ENCODE peak calls at places on chromosomes 12 and 14, in seven cellular contexts. One of them, this sample, is unnamed.

GRCh38 chr12:100248886-100249285 is 18.0 kb downstream of the DEPDC4 start:
- DNase-seq in activated CD4-positive, alpha-beta T cell treated with anti-CD3 and anti-CD28 coated beads, Interleukin-2, amount 50 U/mL, for 48 hours: no peak
- DNase-seq in caudate nucleus: no peak
- DNase-seq in psoas muscle: no peak
- DNase-seq in Calu3: no peak
- DNase-seq in GM19239: no peak
- DNase-seq in amniotic stem cell: no peak
- DNase-seq in this sample: no peak

GRCh38 chr14:36773558-36773957 is 111.9 kb downstream of the PAX9 start:
- DNase-seq in caudate nucleus: no peak
- DNase-seq in psoas muscle: no peak
- DNase-seq in Calu3: no peak
- DNase-seq in activated CD4-positive, alpha-beta T cell treated with anti-CD3 and anti-CD28 coated beads, Interleukin-2, amount 50 U/mL, for 48 hours: no peak
- DNase-seq in GM19239: no peak
- DNase-seq in amniotic stem cell: no peak
- DNase-seq in this sample: no peak

GRCh38 chr14:101069666-101070362 is 166.3 kb upstream of the RTL1 start:
- DNase-seq in psoas muscle: peak
- DNase-seq in caudate nucleus: no peak
- DNase-seq in activated CD4-positive, alpha-beta T cell treated with anti-CD3 and anti-CD28 coated beads, Interleukin-2, amount 50 U/mL, for 48 hours: no peak
- DNase-seq in Calu3: no peak
- DNase-seq in GM19239: no peak
- DNase-seq in amniotic stem cell: no peak
- DNase-seq in this sample: no peak

GRCh38 chr14:88380405-88380804 is 5.1 kb upstream of the SPATA7 start:
- DNase-seq in caudate nucleus: no peak
- DNase-seq in GM19239: no peak
- DNase-seq in psoas muscle: no peak
- DNase-seq in Calu3: no peak
- DNase-seq in activated CD4-positive, alpha-beta T cell treated with anti-CD3 and anti-CD28 coated beads, Interleukin-2, amount 50 U/mL, for 48 hours: no peak
- DNase-seq in amniotic stem cell: no peak
- DNase-seq in this sample: peak

GRCh38 chr12:75427491-75427890 is 36.6 kb downstream of the GLIPR1L2 start:
- DNase-seq in psoas muscle: no peak
- DNase-seq in GM19239: no peak
- DNase-seq in caudate nucleus: no peak
- DNase-seq in amniotic stem cell: no peak
- DNase-seq in Calu3: no peak
- DNase-seq in activated CD4-positive, alpha-beta T cell treated with anti-CD3 and anti-CD28 coated beads, Interleukin-2, amount 50 U/mL, for 48 hours: no peak
- DNase-seq in this sample: no peak

GRCh38 chr12:75439048-75439447 is 41.5 kb upstream of the GLIPR1 start:
- DNase-seq in Calu3: no peak
- DNase-seq in amniotic stem cell: no peak
- DNase-seq in psoas muscle: no peak
- DNase-seq in activated CD4-positive, alpha-beta T cell treated with anti-CD3 and anti-CD28 coated beads, Interleukin-2, amount 50 U/mL, for 48 hours: no peak
- DNase-seq in caudate nucleus: no peak
- DNase-seq in GM19239: no peak
- DNase-seq in this sample: no peak

GRCh38 chr12:110065540-110065939 is 17.2 kb upstream of the C12orf76 start:
- DNase-seq in activated CD4-positive, alpha-beta T cell treated with anti-CD3 and anti-CD28 coated beads, Interleukin-2, amount 50 U/mL, for 48 hours: no peak
- DNase-seq in caudate nucleus: no peak
- DNase-seq in psoas muscle: no peak
- DNase-seq in GM19239: no peak
- DNase-seq in Calu3: no peak
- DNase-seq in amniotic stem cell: no peak
- DNase-seq in this sample: no peak

GRCh38 chr12:98422809-98423208 is 92.6 kb upstream of the TMPO start:
- DNase-seq in activated CD4-positive, alpha-beta T cell treated with anti-CD3 and anti-CD28 coated beads, Interleukin-2, amount 50 U/mL, for 48 hours: no peak
- DNase-seq in amniotic stem cell: no peak
- DNase-seq in psoas muscle: no peak
- DNase-seq in caudate nucleus: no peak
- DNase-seq in Calu3: peak
- DNase-seq in GM19239: no peak
- DNase-seq in this sample: no peak

GRCh38 chr14:32252030-32252670 is 49.1 kb upstream of the RNU6-8 start:
- DNase-seq in caudate nucleus: no peak
- DNase-seq in activated CD4-positive, alpha-beta T cell treated with anti-CD3 and anti-CD28 coated beads, Interleukin-2, amount 50 U/mL, for 48 hours: peak
- DNase-seq in psoas muscle: no peak
- DNase-seq in GM19239: peak
- DNase-seq in amniotic stem cell: peak
- DNase-seq in Calu3: peak
- DNase-seq in this sample: peak

GRCh38 chr14:104364830-104365229 is 214.7 kb upstream of the C14orf180 start:
- DNase-seq in GM19239: no peak
- DNase-seq in caudate nucleus: no peak
- DNase-seq in amniotic stem cell: no peak
- DNase-seq in psoas muscle: no peak
- DNase-seq in Calu3: no peak
- DNase-seq in activated CD4-positive, alpha-beta T cell treated with anti-CD3 and anti-CD28 coated beads, Interleukin-2, amount 50 U/mL, for 48 hours: no peak
- DNase-seq in this sample: peak

This sample was measured in NCI-H1694 treated with DMSO at 0.1 percent for 48 hours.